ENCODE peak calls at places on chromosome 15, in nine cellular contexts. C, X, K, S, H, J, O, I and A are unnamed samples.
A peak's percentile ranks its signal among the peaks of the same experiment; 100 is the strongest.

GRCh38 chr15:39597751-39598185 is 16.9 kb downstream of the THBS1 start:
- DNase-seq in C (no peak), X (no peak), K (no peak), S (no peak), H (no peak), J (no peak), O (no peak), I (no peak), A (no peak)

GRCh38 chr15:65904301-65904700 is 35.0 kb downstream of the RAB11A start:
- DNase-seq in C (no peak), X (no peak), K (peak; percentile 4), S (no peak), H (no peak), J (no peak), O (no peak), I (no peak), A (no peak)

GRCh38 chr15:86555114-86555513 is 475.4 kb downstream of the AGBL1 start:
- DNase-seq in C (no peak), X (no peak), K (no peak), S (no peak), H (no peak), J (no peak), O (no peak), I (no peak), A (no peak)

GRCh38 chr15:96347181-96348111 is 16.9 kb downstream of the NR2F2 start:
- DNase-seq in C (peak; percentile 54), X (peak; percentile 86), K (peak; percentile 79), S (peak; percentile 56), H (no peak), J (peak; percentile 68), O (no peak), I (no peak), A (no peak)

GRCh38 chr15:90184119-90184785 is 16.9 kb upstream of the SEMA4B start:
- DNase-seq in C (peak; percentile 71), X (no peak), K (peak; percentile 42), S (peak; percentile 76), H (peak; percentile 90), J (peak; percentile 90), O (no peak), I (peak; percentile 91), A (no peak)

GRCh38 chr15:63826513-63826912 is 7.2 kb downstream of the HERC1 start:
- DNase-seq in C (no peak), X (no peak), K (no peak), S (no peak), H (no peak), J (no peak), O (no peak), I (no peak), A (no peak)

GRCh38 chr15:40310001-40310959 is 2.5 kb upstream of the PLCB2 start:
- DNase-seq in C (peak; percentile 68), X (peak; percentile 81), K (peak; percentile 80), S (peak; percentile 68), H (peak; percentile 52), J (no peak), O (peak; percentile 30), I (peak; percentile 59), A (no peak)

GRCh38 chr15:52795464-52796227 is 5.5 kb upstream of the ONECUT1 start:
- DNase-seq in C (no peak), X (no peak), K (no peak), S (no peak), H (no peak), J (no peak), O (no peak), I (no peak), A (no peak)

GRCh38 chr15:27937873-27938272 is 161.2 kb downstream of the OCA2 start:
- DNase-seq in C (no peak), X (no peak), K (no peak), S (no peak), H (no peak), J (no peak), O (no peak), I (no peak), A (no peak)

GRCh38 chr15:82137261-82137660 is 91.4 kb upstream of the MEX3B start:
- DNase-seq in C (no peak), X (no peak), K (no peak), S (no peak), H (no peak), J (no peak), O (no peak), I (no peak), A (no peak)

GRCh38 chr15:68531794-68532193 is 47.0 kb upstream of the CORO2B start:
- DNase-seq in C (no peak), X (no peak), K (no peak), S (no peak), H (no peak), J (no peak), O (no peak), I (no peak), A (no peak)

GRCh38 chr15:83292317-83292716 is 7.9 kb upstream of the BNC1 start:
- DNase-seq in C (no peak), X (no peak), K (no peak), S (no peak), H (no peak), J (no peak), O (no peak), I (no peak), A (no peak)

GRCh38 chr15:69951511-69952209 is 146.1 kb downstream of the TLE3 start:
- DNase-seq in C (no peak), X (no peak), K (no peak), S (no peak), H (no peak), J (no peak), O (no peak), I (no peak), A (no peak)

GRCh38 chr15:69659454-69660050 is 206.9 kb downstream of the RPLP1 start:
- DNase-seq in C (no peak), X (no peak), K (no peak), S (no peak), H (no peak), J (no peak), O (no peak), I (no peak), A (no peak)

GRCh38 chr15:59642351-59642750 is 15.0 kb downstream of the GTF2A2 start:
- DNase-seq in C (no peak), X (no peak), K (no peak), S (no peak), H (no peak), J (no peak), O (no peak), I (no peak), A (no peak)
- TF ChIP-seq CTCF in C (no peak), X (no peak), K (no peak), S (no peak), H (no peak), J (no peak), O (no peak), I (no peak), A (no peak)

GRCh38 chr15:25094066-25094465 is 139.3 kb downstream of the SNRPN start:
- DNase-seq in C (no peak), X (no peak), K (no peak), S (no peak), H (no peak), J (no peak), O (no peak), I (no peak), A (no peak)
- H3K9me3 ChIP-seq in C (peaks cover 100% of the 10 kb centered on the region), X (peaks cover 3% of the 10 kb centered on the region), K (peaks cover 52% of the 10 kb centered on the region), S (peaks cover 100% of the 10 kb centered on the region), H (no peaks in the 10 kb centered on the region), J (peaks cover 79% of the 10 kb centered on the region), O (peaks cover 10% of the 10 kb centered on the region), I (peaks cover 50% of the 10 kb centered on the region), A (peaks cover 32% of the 10 kb centered on the region)

DNA sequence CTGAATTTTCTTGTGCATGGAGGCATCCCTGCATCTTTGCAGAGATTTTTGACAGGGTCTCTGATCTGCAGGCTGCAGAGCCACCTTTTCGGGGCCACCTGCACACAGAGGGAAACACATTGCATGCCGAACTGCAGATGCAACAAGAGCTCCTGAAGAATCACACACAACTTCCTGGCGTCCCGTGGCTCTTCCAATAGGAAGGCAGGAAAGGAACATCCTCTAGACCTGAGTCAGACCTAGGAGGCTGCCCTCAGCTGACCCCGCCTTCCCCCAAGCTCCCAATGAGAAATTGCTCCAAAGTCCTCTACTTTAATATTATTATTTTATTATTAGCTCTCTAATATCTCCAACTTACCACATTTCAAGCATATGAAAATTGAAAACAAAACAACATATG is 213.2 kb upstream of the ARRDC4 start:
- DNase-seq in C (no peak), X (no peak), K (peak; percentile 48), S (no peak), H (no peak), J (no peak), O (no peak), I (no peak), A (no peak)
- H3K27me3 ChIP-seq in C (no peaks in the 10 kb centered on the region), X (no peaks in the 10 kb centered on the region), K (no peaks in the 10 kb centered on the region), S (no peaks in the 10 kb centered on the region), H (no peaks in the 10 kb centered on the region), J (no peaks in the 10 kb centered on the region), O (no peaks in the 10 kb centered on the region), I (peaks cover 7% of the 10 kb centered on the region), A (no peaks in the 10 kb centered on the region)

GRCh38 chr15:41925209-41925608 is 31.4 kb upstream of the SPTBN5 start:
- DNase-seq in C (no peak), X (no peak), K (no peak), S (no peak), H (no peak), J (no peak), O (no peak), I (no peak), A (no peak)

GRCh38 chr15:41928100-41928499 is 34.2 kb upstream of the SPTBN5 start:
- DNase-seq in C (no peak), X (no peak), K (no peak), S (no peak), H (no peak), J (no peak), O (no peak), I (no peak), A (no peak)

GRCh38 chr15:41928637-41929620 is 35.1 kb upstream of the SPTBN5 start:
- DNase-seq in C (peak; percentile 70), X (peak; percentile 30), K (no peak), S (peak; percentile 51), H (no peak), J (no peak), O (no peak), I (peak; percentile 34), A (no peak)

GRCh38 chr15:41927516-41927915 is 33.7 kb upstream of the SPTBN5 start:
- DNase-seq in C (no peak), X (no peak), K (no peak), S (no peak), H (no peak), J (no peak), O (no peak), I (no peak), A (no peak)

GRCh38 chr15:41926184-41927056 is 32.6 kb upstream of the SPTBN5 start:
- DNase-seq in C (no peak), X (no peak), K (peak; percentile 30), S (no peak), H (no peak), J (no peak), O (no peak), I (peak; percentile 45), A (no peak)
- TF ChIP-seq CTCF in C (no peak), X (no peak), K (no peak), S (no peak), H (no peak), J (no peak), O (no peak), I (no peak), A (no peak)